ENCODE peak calls at places on chromosomes 16 and 17, in five cellular contexts. Q is CD8-positive, alpha-beta T cell; P is DND-41; A is brain microvascular endothelial cell; D is right atrium auricular region. X is an unnamed sample.

GRCh38 chr17:57999496-58000017 is 7.5 kb downstream of the SRSF1 start:
- DNase-seq in D (no peak), A (peak), P (no peak), Q (no peak), X (peak)

GRCh38 chr16:69926241-69926640 is 24.9 kb upstream of the CLEC18A start:
- DNase-seq in Q (no peak), D (no peak), P (no peak), A (no peak), X (no peak)

GRCh38 chr17:67374329-67375053 is 2.6 kb upstream of the PITPNC1 start:
- DNase-seq in P (peak), A (peak), Q (peak), D (peak), X (peak)

GRCh38 chr16:30186782-30187555 is 3.6 kb downstream of the CORO1A start:
- DNase-seq in D (no peak), Q (peak), A (peak), P (peak), X (peak)

GRCh38 chr16:67468731-67469130 is 12.2 kb downstream of the ATP6V0D1 start:
- DNase-seq in P (no peak), Q (no peak), D (no peak), A (no peak), X (no peak)

GRCh38 chr16:10625595-10626357 is 45.4 kb upstream of the EMP2 start:
- DNase-seq in P (no peak), Q (no peak), D (no peak), A (peak), X (peak)

GRCh38 chr16:75589301-75589700 is 23.1 kb downstream of the GABARAPL2 start:
- DNase-seq in D (peak), Q (no peak), A (no peak), P (no peak), X (no peak)

GRCh38 chr17:13351046-13351445 is 250.7 kb downstream of the HS3ST3A1 start:
- DNase-seq in P (no peak), A (peak), Q (no peak), D (no peak), X (peak)

GRCh38 chr16:75494696-75495601 is at the start of gene CHST6:
- DNase-seq in D (no peak), A (peak), Q (no peak), P (no peak), X (no peak)

GRCh38 chr17:37506678-37507077 is 17.0 kb downstream of the DUSP14 start:
- DNase-seq in A (peak), P (peak), D (no peak), Q (no peak), X (peak)

GRCh38 chr16:68234188-68235104 is 1.5 kb downstream of the ESRP2 start:
- DNase-seq in Q (no peak), A (no peak), D (no peak), P (no peak), X (peak)

GRCh38 chr16:31357324-31358156 is 2.6 kb downstream of the ITGAX start:
- DNase-seq in P (no peak), Q (no peak), A (no peak), D (no peak), X (no peak)

GRCh38 chr17:77644981-77645380 is 313.5 kb upstream of the TNRC6C start:
- DNase-seq in D (no peak), A (no peak), P (peak), Q (peak), X (no peak)

GRCh38 chr17:14545156-14545906 is 244.4 kb downstream of the HS3ST3B1 start:
- DNase-seq in A (no peak), P (peak), D (no peak), Q (no peak), X (peak)

GRCh38 chr16:56336071-56336688 is 89.2 kb downstream of the AMFR start:
- DNase-seq in D (peak), A (no peak), P (no peak), Q (no peak), X (peak)

GRCh38 chr17:63973930-63974593 is 1.3 kb upstream of the SCN4A start:
- DNase-seq in D (no peak), P (no peak), Q (no peak), A (no peak), X (peak)

GRCh38 chr16:2829501-2830354 is at the start of gene ZG16B:
- DNase-seq in Q (no peak), P (no peak), A (no peak), D (no peak), X (peak)
- H3K4me3 ChIP-seq in Q (no peak), P (no peak), A (no peak), D (no peak), X (no peak)

GRCh38 chr16:21160276-21160675 is 1.8 kb downstream of the LDAF1 start:
- DNase-seq in P (no peak), D (no peak), A (no peak), Q (no peak), X (no peak)

GRCh38 chr16:21162661-21163151 is 4.2 kb downstream of the LDAF1 start:
- DNase-seq in A (no peak), P (no peak), Q (no peak), D (no peak), X (no peak)

GRCh38 chr16:21163576-21163975 is 5.1 kb downstream of the LDAF1 start:
- DNase-seq in D (no peak), P (no peak), A (no peak), Q (no peak), X (peak)

GRCh38 chr16:21159281-21159951 is 942 bp downstream of the LDAF1 start:
- DNase-seq in D (no peak), P (peak), A (no peak), Q (peak), X (peak)

GRCh38 chr16:21161211-21161610 is 2.7 kb downstream of the LDAF1 start:
- DNase-seq in D (no peak), P (no peak), Q (no peak), A (no peak), X (no peak)
- H3K27ac ChIP-seq in D (peak), P (no peak), Q (no peak), A (no peak), X (no peak)

DNA sequence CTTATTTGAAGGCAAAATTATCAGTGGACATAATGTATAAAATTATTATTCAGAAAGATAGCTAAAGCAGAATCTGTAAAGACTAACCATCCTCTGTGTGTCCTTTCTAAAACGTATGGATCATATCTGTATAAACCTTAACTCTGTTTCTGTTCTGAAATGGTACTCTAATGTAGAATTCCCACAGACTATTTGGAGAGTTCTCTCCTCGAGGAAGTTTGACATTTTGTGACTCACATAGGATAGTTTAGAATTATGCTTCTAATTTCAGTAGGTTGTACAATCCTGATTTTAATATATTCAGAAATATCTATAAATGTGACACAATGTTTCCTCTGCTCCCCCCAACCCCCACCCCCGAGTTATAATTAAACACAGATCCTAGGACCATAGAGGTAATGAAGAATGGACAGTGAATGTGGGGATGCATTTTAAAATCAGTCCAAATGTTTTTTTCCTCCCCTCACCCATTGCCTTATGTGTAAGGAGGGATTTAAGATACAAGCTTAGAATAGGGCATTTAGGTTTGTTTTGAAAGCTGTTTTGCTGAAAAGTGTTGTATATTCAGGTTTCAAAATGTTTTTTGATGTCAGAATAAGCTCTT is 66.8 kb downstream of the BCAS3 start:
- DNase-seq in Q (no peak), A (no peak), D (no peak), P (no peak), X (peak)
- H3K4me3 ChIP-seq in Q (no peak), A (no peak), D (no peak), P (no peak), X (peak)

GRCh38 chr16:57984443-57985203 is 13.7 kb upstream of the CNGB1 start:
- DNase-seq in Q (peak), P (no peak), A (peak), D (peak), X (no peak)

GRCh38 chr16:57986196-57986595 is 14.3 kb downstream of the ZNF319 start:
- DNase-seq in D (no peak), Q (no peak), A (no peak), P (no peak), X (no peak)

GRCh38 chr16:57988929-57989328 is 11.5 kb downstream of the ZNF319 start:
- DNase-seq in A (no peak), Q (no peak), D (no peak), P (no peak), X (no peak)

GRCh38 chr16:57985204-57986121 is 14.5 kb upstream of the CNGB1 start:
- DNase-seq in P (no peak), A (no peak), D (no peak), Q (no peak), X (no peak)

DNA sequence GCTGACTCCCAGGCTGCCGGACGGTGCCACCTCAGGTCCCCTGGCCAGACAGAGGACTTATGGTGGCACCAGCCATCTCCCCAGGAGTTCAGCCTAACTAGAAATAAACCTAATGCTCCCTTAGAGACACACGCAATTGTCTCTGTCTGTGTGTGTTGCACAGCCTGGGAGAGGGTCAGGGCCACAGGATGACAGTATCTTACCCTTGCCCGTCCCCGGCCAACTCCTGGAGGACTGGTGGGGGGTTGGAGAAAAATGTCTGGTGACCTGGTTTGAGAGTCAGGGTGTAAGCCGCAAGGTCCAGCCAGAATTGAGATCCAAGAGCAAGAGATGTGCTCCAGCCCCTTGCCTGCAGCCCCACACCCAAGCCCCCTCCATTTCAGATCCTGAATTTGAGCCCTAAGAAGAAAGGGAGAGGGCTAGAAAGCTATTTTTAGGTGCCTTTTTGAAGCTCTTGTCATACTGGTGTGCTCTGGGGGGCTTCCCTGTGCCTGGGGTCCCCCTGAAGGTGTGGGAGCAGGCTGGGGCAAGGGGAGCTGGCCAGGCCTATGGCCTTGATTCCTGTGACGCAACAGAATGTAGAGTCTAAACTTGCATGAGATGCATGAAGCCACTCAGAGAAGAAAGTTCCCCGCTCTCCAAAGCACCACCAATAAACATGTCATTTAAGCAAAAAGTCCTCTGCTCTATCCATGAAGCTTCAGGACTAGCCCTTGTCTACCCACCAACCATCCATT is 12.9 kb downstream of the ZNF319 start:
- DNase-seq in Q (no peak), P (no peak), D (no peak), A (no peak), X (no peak)
- H3K27ac ChIP-seq in Q (no peak), P (no peak), D (no peak), A (no peak), X (no peak)

DNA sequence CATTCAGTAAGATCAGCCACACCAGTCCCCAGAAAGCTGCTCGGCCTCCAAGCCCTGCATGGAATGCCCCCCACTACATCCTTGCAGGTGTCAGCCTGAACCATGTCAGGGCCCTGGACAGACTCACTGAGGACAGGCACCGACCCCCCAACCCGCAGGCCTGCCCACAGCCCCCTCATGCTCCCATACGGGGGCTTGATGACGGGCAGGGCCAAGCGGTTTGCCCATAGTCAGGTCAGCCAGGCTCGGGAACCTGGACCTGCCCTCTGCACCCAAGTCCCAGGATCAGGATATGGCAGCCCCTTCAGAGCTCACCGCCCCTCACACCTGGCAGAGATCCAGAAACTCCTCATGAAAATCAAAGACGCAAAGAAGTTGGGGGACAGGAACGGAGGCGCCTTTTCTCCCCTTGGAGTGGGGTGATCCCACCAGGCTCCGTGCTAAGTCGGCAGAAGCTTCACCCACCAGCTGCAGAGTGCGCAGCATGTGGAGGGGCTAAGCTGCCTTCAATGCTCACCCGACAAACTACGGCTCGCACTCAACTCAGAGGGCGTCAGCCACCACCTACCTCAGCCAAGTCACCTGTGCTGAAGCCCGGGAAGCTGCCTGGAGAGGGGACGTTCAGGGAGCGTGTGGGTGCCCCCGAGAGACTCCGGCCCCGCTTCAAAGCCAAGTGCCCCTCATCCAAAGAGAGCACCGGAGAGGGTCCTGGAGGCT is 26.5 kb downstream of the GNPTG start:
- DNase-seq in P (no peak), D (no peak), A (no peak), Q (no peak), X (peak)
- H3K4me3 ChIP-seq in P (no peak), D (no peak), A (peak), Q (no peak), X (peak)

DNA sequence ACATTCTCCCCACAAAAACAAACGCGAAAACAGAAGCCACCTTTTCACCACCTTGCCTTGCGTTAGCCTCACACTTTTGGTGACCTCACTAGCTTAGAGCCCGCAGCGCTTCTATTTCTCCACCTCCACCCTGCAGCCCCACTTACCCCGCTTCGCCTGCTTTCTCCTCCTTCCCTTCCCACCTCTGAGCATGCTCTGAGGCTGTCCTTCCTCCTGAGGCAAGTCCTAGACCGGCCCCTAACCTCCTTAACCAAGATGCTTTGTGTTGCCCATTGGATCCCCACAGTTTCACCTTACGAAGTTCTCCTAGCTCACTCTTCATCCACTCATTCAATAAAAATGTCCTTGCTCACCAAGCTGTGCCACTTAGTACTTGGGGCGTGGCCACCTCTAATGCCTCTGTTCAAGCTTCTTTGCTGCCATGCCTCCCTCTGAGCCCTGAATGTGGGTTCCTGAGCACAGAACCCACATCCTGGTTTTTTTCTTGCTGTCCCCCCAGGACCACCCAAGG is 1.3 kb downstream of the GNGT2 start:
- DNase-seq in A (no peak), P (peak), Q (peak), D (no peak), X (no peak)
- H3K27ac ChIP-seq in A (no peak), P (no peak), Q (peak), D (peak), X (no peak)

DNA sequence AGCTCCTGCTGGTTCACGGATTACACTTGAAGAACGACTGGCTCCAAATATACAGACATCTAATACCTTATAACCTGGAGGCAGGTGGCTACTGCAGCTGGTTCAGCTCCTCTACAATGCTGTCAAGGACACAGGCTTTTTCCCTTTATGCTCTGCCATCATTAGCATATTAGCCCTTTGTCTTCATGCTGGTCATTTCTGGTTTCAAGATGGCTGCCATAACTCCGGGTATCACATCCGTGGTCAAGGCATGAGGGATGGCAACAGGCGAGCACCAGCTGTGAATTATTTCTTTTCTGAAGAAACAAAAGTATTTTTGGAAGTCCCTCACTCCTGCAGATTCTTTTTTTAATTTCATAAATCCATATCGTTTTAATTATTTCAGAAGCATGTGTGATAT is 124.3 kb upstream of the MED13 start:
- DNase-seq in P (no peak), A (no peak), D (no peak), Q (no peak), X (no peak)
- H3K4me3 ChIP-seq in P (no peak), A (no peak), D (no peak), Q (no peak), X (no peak)